ENCODE peak calls at places on chromosomes 7 and 10, in five cellular contexts. One of them, this sample, is unnamed.

GRCh38 chr7:115816318-115816974 is 214.1 kb downstream of the TFEC start:
- DNase-seq in left ventricle myocardium inferior: no peak
- DNase-seq in ovary: no peak
- DNase-seq in AG09309: no peak
- DNase-seq in prostate gland: no peak
- DNase-seq in this sample: no peak

GRCh38 chr7:144730224-144730623 is 105.6 kb downstream of the TPK1 start:
- DNase-seq in left ventricle myocardium inferior: no peak
- DNase-seq in ovary: no peak
- DNase-seq in AG09309: no peak
- DNase-seq in prostate gland: no peak
- DNase-seq in this sample: no peak

GRCh38 chr7:36128448-36129047 is 24.5 kb upstream of the EEPD1 start:
- DNase-seq in left ventricle myocardium inferior: peak; percentile 80
- DNase-seq in ovary: peak; percentile 77
- DNase-seq in AG09309: peak; percentile 68
- DNase-seq in prostate gland: peak; percentile 92
- DNase-seq in this sample: peak; percentile 92

GRCh38 chr10:8453587-8453986 is 399.1 kb downstream of the GATA3 start:
- DNase-seq in left ventricle myocardium inferior: peak; percentile 36
- DNase-seq in ovary: no peak
- DNase-seq in AG09309: peak; percentile 5
- DNase-seq in prostate gland: peak; percentile 40
- DNase-seq in this sample: no peak

GRCh38 chr10:132699411-132700167 is 86.4 kb downstream of the NKX6-2 start:
- DNase-seq in left ventricle myocardium inferior: peak; percentile 13
- DNase-seq in ovary: no peak
- DNase-seq in AG09309: no peak
- DNase-seq in prostate gland: no peak
- DNase-seq in this sample: no peak

GRCh38 chr10:42866115-42866995 is 83.8 kb downstream of the BMS1 start:
- DNase-seq in left ventricle myocardium inferior: peak; percentile 80
- DNase-seq in ovary: peak; percentile 73
- DNase-seq in AG09309: peak; percentile 5
- DNase-seq in prostate gland: peak; percentile 66
- DNase-seq in this sample: peak; percentile 81

GRCh38 chr7:66682350-66683093 is 53.8 kb downstream of the KCTD7 start:
- DNase-seq in left ventricle myocardium inferior: no peak
- DNase-seq in ovary: no peak
- DNase-seq in AG09309: no peak
- DNase-seq in prostate gland: no peak
- DNase-seq in this sample: peak; percentile 35

GRCh38 chr10:130171196-130171595 is 35.0 kb downstream of the GLRX3 start:
- DNase-seq in left ventricle myocardium inferior: no peak
- DNase-seq in ovary: no peak
- DNase-seq in AG09309: no peak
- DNase-seq in prostate gland: no peak
- DNase-seq in this sample: no peak

GRCh38 chr7:121288894-121289293 is 39.9 kb upstream of the WNT16 start:
- DNase-seq in left ventricle myocardium inferior: no peak
- DNase-seq in ovary: no peak
- DNase-seq in AG09309: peak; percentile 53
- DNase-seq in prostate gland: no peak
- DNase-seq in this sample: no peak

GRCh38 chr7:133139350-133139749 is 57.5 kb upstream of the CHCHD3 start:
- DNase-seq in left ventricle myocardium inferior: no peak
- DNase-seq in ovary: no peak
- DNase-seq in AG09309: no peak
- DNase-seq in prostate gland: no peak
- DNase-seq in this sample: peak; percentile 3

GRCh38 chr7:123209786-123210185 is 10.0 kb upstream of the SLC13A1 start:
- DNase-seq in left ventricle myocardium inferior: no peak
- DNase-seq in ovary: no peak
- DNase-seq in AG09309: no peak
- DNase-seq in prostate gland: no peak
- DNase-seq in this sample: peak; percentile 71

GRCh38 chr10:75187961-75188426 is 22.6 kb upstream of the VDAC2 start:
- DNase-seq in left ventricle myocardium inferior: no peak
- DNase-seq in ovary: no peak
- DNase-seq in AG09309: peak; percentile 34
- DNase-seq in prostate gland: peak; percentile 72
- DNase-seq in this sample: peak; percentile 73

GRCh38 chr7:82700739-82701138 is 257.2 kb upstream of the CACNA2D1 start:
- DNase-seq in left ventricle myocardium inferior: no peak
- DNase-seq in ovary: no peak
- DNase-seq in AG09309: no peak
- DNase-seq in prostate gland: no peak
- DNase-seq in this sample: no peak

GRCh38 chr7:155230169-155230593 is 67.5 kb upstream of the INSIG1 start:
- DNase-seq in left ventricle myocardium inferior: peak; percentile 46
- DNase-seq in ovary: no peak
- DNase-seq in AG09309: peak; percentile 97
- DNase-seq in prostate gland: peak; percentile 48
- DNase-seq in this sample: peak; percentile 73

GRCh38 chr10:130745831-130746230 is 565.7 kb downstream of the TCERG1L start:
- DNase-seq in left ventricle myocardium inferior: no peak
- DNase-seq in ovary: no peak
- DNase-seq in AG09309: no peak
- DNase-seq in prostate gland: no peak
- DNase-seq in this sample: no peak

GRCh38 chr10:49290607-49291006 is 8.4 kb upstream of the C10orf71 start:
- DNase-seq in left ventricle myocardium inferior: no peak
- DNase-seq in ovary: no peak
- DNase-seq in AG09309: no peak
- DNase-seq in prostate gland: no peak
- DNase-seq in this sample: no peak

GRCh38 chr10:12481956-12482355 is 132.6 kb downstream of the CAMK1D start:
- DNase-seq in left ventricle myocardium inferior: no peak
- DNase-seq in ovary: no peak
- DNase-seq in AG09309: no peak
- DNase-seq in prostate gland: no peak
- DNase-seq in this sample: no peak

GRCh38 chr10:22103701-22104100 is 100.2 kb upstream of the DNAJC1 start:
- DNase-seq in left ventricle myocardium inferior: no peak
- DNase-seq in ovary: no peak
- DNase-seq in AG09309: no peak
- DNase-seq in prostate gland: no peak
- DNase-seq in this sample: no peak

GRCh38 chr10:87603769-87604168 is 55.9 kb upstream of the PAPSS2 start:
- DNase-seq in left ventricle myocardium inferior: no peak
- DNase-seq in ovary: no peak
- DNase-seq in AG09309: no peak
- DNase-seq in prostate gland: no peak
- DNase-seq in this sample: no peak

GRCh38 chr10:32005050-32005449 is 51.2 kb downstream of the KIF5B start:
- DNase-seq in left ventricle myocardium inferior: no peak
- DNase-seq in ovary: no peak
- DNase-seq in AG09309: no peak
- DNase-seq in prostate gland: peak; percentile 10
- DNase-seq in this sample: peak; percentile 61

GRCh38 chr10:51425431-51425830 is 274.0 kb downstream of the CSTF2T start:
- DNase-seq in left ventricle myocardium inferior: peak; percentile 16
- DNase-seq in ovary: no peak
- DNase-seq in AG09309: peak; percentile 10
- DNase-seq in prostate gland: no peak
- DNase-seq in this sample: no peak

GRCh38 chr7:140260338-140260737 is 83.6 kb upstream of the KDM7A start:
- DNase-seq in left ventricle myocardium inferior: no peak
- DNase-seq in ovary: no peak
- DNase-seq in AG09309: no peak
- DNase-seq in prostate gland: no peak
- DNase-seq in this sample: no peak

GRCh38 chr10:114151486-114151885 is 22.5 kb downstream of the CCDC186 start:
- DNase-seq in left ventricle myocardium inferior: no peak
- DNase-seq in ovary: no peak
- DNase-seq in AG09309: peak; percentile 45
- DNase-seq in prostate gland: no peak
- DNase-seq in this sample: no peak

GRCh38 chr7:52355059-52355458 is 680.4 kb upstream of the POM121L12 start:
- DNase-seq in left ventricle myocardium inferior: no peak
- DNase-seq in ovary: no peak
- DNase-seq in AG09309: no peak
- DNase-seq in prostate gland: no peak
- DNase-seq in this sample: no peak

GRCh38 chr10:112446055-112446854 is 459 bp downstream of the ZDHHC6 start:
- DNase-seq in left ventricle myocardium inferior: no peak
- DNase-seq in ovary: no peak
- DNase-seq in AG09309: no peak
- DNase-seq in prostate gland: no peak
- DNase-seq in this sample: no peak

GRCh38 chr7:412313-412710 is 107.3 kb downstream of the PDGFA start:
- DNase-seq in left ventricle myocardium inferior: peak; percentile 4
- DNase-seq in ovary: no peak
- DNase-seq in AG09309: no peak
- DNase-seq in prostate gland: no peak
- DNase-seq in this sample: no peak

GRCh38 chr7:97043281-97043680 is 18.6 kb upstream of the DLX5 start:
- DNase-seq in left ventricle myocardium inferior: no peak
- DNase-seq in ovary: no peak
- DNase-seq in AG09309: no peak
- DNase-seq in prostate gland: no peak
- DNase-seq in this sample: no peak

GRCh38 chr7:14340415-14341079 is 351.1 kb upstream of the ETV1 start:
- DNase-seq in left ventricle myocardium inferior: no peak
- DNase-seq in ovary: no peak
- DNase-seq in AG09309: no peak
- DNase-seq in prostate gland: no peak
- DNase-seq in this sample: no peak

GRCh38 chr10:8375137-8375536 is 320.6 kb downstream of the GATA3 start:
- DNase-seq in left ventricle myocardium inferior: no peak
- DNase-seq in ovary: no peak
- DNase-seq in AG09309: no peak
- DNase-seq in prostate gland: no peak
- DNase-seq in this sample: no peak

GRCh38 chr10:69633673-69634635 is 3.9 kb downstream of the FAM241B start:
- DNase-seq in left ventricle myocardium inferior: no peak
- DNase-seq in ovary: no peak
- DNase-seq in AG09309: no peak
- DNase-seq in prostate gland: no peak
- DNase-seq in this sample: no peak

GRCh38 chr7:139830292-139830691 is 1.2 kb downstream of the TBXAS1 start:
- DNase-seq in left ventricle myocardium inferior: no peak
- DNase-seq in ovary: no peak
- DNase-seq in AG09309: no peak
- DNase-seq in prostate gland: no peak
- DNase-seq in this sample: no peak

GRCh38 chr7:74061840-74062539 is 21.6 kb upstream of the LIMK1 start:
- DNase-seq in left ventricle myocardium inferior: peak; percentile 73
- DNase-seq in ovary: peak; percentile 91
- DNase-seq in AG09309: peak; percentile 85
- DNase-seq in prostate gland: peak; percentile 77
- DNase-seq in this sample: peak; percentile 92

GRCh38 chr10:26837139-26837538 is 23.6 kb downstream of the ABI1 start:
- DNase-seq in left ventricle myocardium inferior: no peak
- DNase-seq in ovary: no peak
- DNase-seq in AG09309: no peak
- DNase-seq in prostate gland: no peak
- DNase-seq in this sample: no peak

GRCh38 chr7:16098585-16099179 is 322.7 kb downstream of the CRPPA start:
- DNase-seq in left ventricle myocardium inferior: no peak
- DNase-seq in ovary: no peak
- DNase-seq in AG09309: no peak
- DNase-seq in prostate gland: no peak
- DNase-seq in this sample: no peak
- TF ChIP-seq CTCF in left ventricle myocardium inferior: peak; percentile 91
- TF ChIP-seq CTCF in ovary: no peak
- TF ChIP-seq CTCF in AG09309: peak; percentile 78
- TF ChIP-seq CTCF in prostate gland: peak; percentile 8
- TF ChIP-seq CTCF in this sample: peak; percentile 33

GRCh38 chr7:102917436-102918353 is 4.9 kb downstream of the LRRC17 start:
- DNase-seq in left ventricle myocardium inferior: no peak
- DNase-seq in ovary: no peak
- DNase-seq in AG09309: no peak
- DNase-seq in prostate gland: no peak
- DNase-seq in this sample: no peak
- TF ChIP-seq CTCF in left ventricle myocardium inferior: no peak
- TF ChIP-seq CTCF in ovary: no peak
- TF ChIP-seq CTCF in AG09309: no peak
- TF ChIP-seq CTCF in prostate gland: no peak
- TF ChIP-seq CTCF in this sample: no peak

GRCh38 chr7:12683678-12684077 is 3.8 kb upstream of the ARL4A start:
- DNase-seq in left ventricle myocardium inferior: no peak
- DNase-seq in ovary: no peak
- DNase-seq in AG09309: no peak
- DNase-seq in prostate gland: no peak
- DNase-seq in this sample: no peak
- TF ChIP-seq CTCF in left ventricle myocardium inferior: peak; percentile 51
- TF ChIP-seq CTCF in ovary: peak; percentile 15
- TF ChIP-seq CTCF in AG09309: peak; percentile 36
- TF ChIP-seq CTCF in prostate gland: peak; percentile 37
- TF ChIP-seq CTCF in this sample: peak; percentile 28

DNA sequence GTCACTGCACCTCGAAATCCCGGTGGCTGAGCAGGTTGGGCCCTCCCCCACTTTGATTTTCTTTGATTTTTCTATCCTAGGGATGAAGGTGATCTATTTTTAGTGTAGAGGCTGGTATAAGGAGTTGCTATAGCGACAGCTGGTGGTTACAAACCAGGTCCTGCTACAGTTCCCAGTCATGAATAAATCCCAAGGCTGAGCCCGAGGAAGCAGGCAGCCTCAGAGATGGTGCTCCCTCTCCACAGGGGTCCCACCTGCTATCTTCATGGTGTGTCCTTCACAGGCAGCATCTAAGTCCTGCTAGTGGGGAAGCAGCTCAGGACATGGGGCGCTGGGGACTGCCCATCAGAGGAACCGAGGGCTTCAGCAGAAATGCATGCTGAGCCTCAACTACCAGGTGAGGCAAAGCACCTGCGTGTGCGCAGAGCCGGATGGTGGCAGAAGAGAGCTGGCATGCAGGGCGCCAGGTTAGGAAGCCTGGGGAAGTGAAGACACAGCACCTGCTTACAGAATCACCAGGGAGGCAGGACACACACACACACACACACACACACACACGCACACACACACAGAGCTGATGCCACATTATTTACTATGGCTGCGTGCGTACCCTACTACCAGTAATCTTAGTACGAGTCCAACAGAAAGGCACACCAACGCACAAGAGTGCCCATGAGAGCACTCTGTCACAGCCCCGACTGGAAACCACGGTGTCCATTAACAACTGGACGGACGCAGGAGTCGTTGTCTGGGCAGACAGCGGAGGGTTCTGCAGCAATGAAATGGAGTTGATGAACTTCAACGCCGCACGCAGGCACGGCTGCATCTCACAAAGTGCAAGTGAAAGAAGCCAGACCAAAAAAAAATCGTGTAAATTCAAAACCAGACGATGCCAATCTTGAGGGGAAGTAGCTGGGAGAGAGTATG is 150.8 kb downstream of the PRKAG2 start:
- DNase-seq in left ventricle myocardium inferior: no peak
- DNase-seq in ovary: no peak
- DNase-seq in AG09309: no peak
- DNase-seq in prostate gland: no peak
- DNase-seq in this sample: peak; percentile 45
- TF ChIP-seq CTCF in left ventricle myocardium inferior: no peak
- TF ChIP-seq CTCF in ovary: no peak
- TF ChIP-seq CTCF in AG09309: no peak
- TF ChIP-seq CTCF in prostate gland: no peak
- TF ChIP-seq CTCF in this sample: peak; percentile 20